ENCODE peak calls at places on chromosome 20, in six cellular contexts. Q, U, T, L, Y and F are unnamed samples.

GRCh38 chr20:8764289-8764962 is 304.5 kb upstream of the PLCB4 start:
- DNase-seq in Q (peak), U (peak), T (no peak), L (no peak), Y (no peak), F (no peak)

GRCh38 chr20:56202493-56203077 is 45.9 kb upstream of the MC3R start:
- DNase-seq in Q (no peak), U (no peak), T (no peak), L (no peak), Y (peak), F (no peak)

GRCh38 chr20:38001173-38001875 is 31.9 kb downstream of the TTI1 start:
- DNase-seq in Q (no peak), U (peak), T (no peak), L (no peak), Y (peak), F (no peak)

GRCh38 chr20:61937963-61938838 is 127.5 kb downstream of the TAF4 start:
- DNase-seq in Q (no peak), U (no peak), T (no peak), L (no peak), Y (no peak), F (peak)

GRCh38 chr20:34222208-34222607 is 19.0 kb upstream of the ASIP start:
- DNase-seq in Q (no peak), U (peak), T (no peak), L (no peak), Y (no peak), F (no peak)

GRCh38 chr20:17522528-17522927 is 8.7 kb downstream of the BFSP1 start:
- DNase-seq in Q (no peak), U (no peak), T (no peak), L (no peak), Y (no peak), F (no peak)

GRCh38 chr20:62428008-62428384 is 657 bp upstream of the RBBP8NL start:
- DNase-seq in Q (no peak), U (no peak), T (no peak), L (no peak), Y (no peak), F (no peak)

GRCh38 chr20:39533858-39534257 is 571.7 kb downstream of the DHX35 start:
- DNase-seq in Q (no peak), U (no peak), T (no peak), L (no peak), Y (no peak), F (no peak)

GRCh38 chr20:12928755-12929401 is 79.9 kb upstream of the SPTLC3 start:
- DNase-seq in Q (no peak), U (peak), T (no peak), L (no peak), Y (no peak), F (no peak)